ENCODE peak calls at places on chromosomes 2 and 18, in four cellular contexts. C is IMR-90, W is mesendoderm, H is H1. Z is an unnamed sample.

GRCh38 chr2:239870863-239871262 is 154.3 kb downstream of the NDUFA10 start:
- DNase-seq in C (no peak), W (no peak), H (no peak), Z (no peak)

GRCh38 chr2:176140130-176140519 is 10.6 kb downstream of the HOXD8 start:
- DNase-seq in C (no peak), W (no peak), H (no peak), Z (no peak)

GRCh38 chr18:79540161-79540913 is 139.3 kb upstream of the CTDP1 start:
- DNase-seq in C (no peak), W (no peak), H (no peak), Z (peak; percentile 12)

GRCh38 chr18:75127143-75128021 is 81.6 kb downstream of the PTGR3 start:
- DNase-seq in C (no peak), W (no peak), H (no peak), Z (no peak)

GRCh38 chr2:96097951-96098823 is 18.2 kb downstream of the ADRA2B start:
- DNase-seq in C (no peak), W (no peak), H (no peak), Z (peak; percentile 22)

GRCh38 chr18:56168049-56168781 is 470.2 kb downstream of the TXNL1 start:
- DNase-seq in C (peak; percentile 91), W (peak; percentile 90), H (peak; percentile 31), Z (no peak)

GRCh38 chr2:134407154-134407890 is 153.4 kb downstream of the MGAT5 start:
- DNase-seq in C (no peak), W (no peak), H (no peak), Z (no peak)

GRCh38 chr2:175030380-175031271 is 25.4 kb upstream of the CHN1 start:
- DNase-seq in C (peak; percentile 58), W (peak; percentile 74), H (peak; percentile 13), Z (peak; percentile 70)

GRCh38 chr2:144703852-144704324 is 184.0 kb upstream of the ZEB2 start:
- DNase-seq in C (peak; percentile 61), W (peak; percentile 30), H (no peak), Z (no peak)

GRCh38 chr18:711693-712400 is 583 bp downstream of the ENOSF1 start:
- DNase-seq in C (peak; percentile 88), W (peak; percentile 74), H (no peak), Z (no peak)

GRCh38 chr2:15945909-15946705 is 5.8 kb downstream of the MYCN start:
- DNase-seq in C (no peak), W (no peak), H (no peak), Z (no peak)

GRCh38 chr18:8711736-8712135 is 6.4 kb downstream of the MTCL1 start:
- DNase-seq in C (no peak), W (no peak), H (no peak), Z (no peak)

GRCh38 chr2:26605195-26605968 is 35.8 kb downstream of the CIB4 start:
- DNase-seq in C (peak; percentile 48), W (peak; percentile 89), H (peak; percentile 36), Z (peak; percentile 79)

GRCh38 chr2:121798617-121799016 is 43.2 kb downstream of the TSN start:
- DNase-seq in C (no peak), W (no peak), H (no peak), Z (no peak)

GRCh38 chr18:66873899-66874298 is 270.0 kb upstream of the CDH19 start:
- DNase-seq in C (no peak), W (no peak), H (no peak), Z (no peak)

GRCh38 chr2:240832816-240833497 is 12.9 kb upstream of the KIF1A start:
- DNase-seq in C (no peak), W (no peak), H (no peak), Z (no peak)

GRCh38 chr18:51151568-51152511 is 45.6 kb downstream of the MEX3C start:
- DNase-seq in C (no peak), W (peak; percentile 22), H (no peak), Z (peak; percentile 23)

GRCh38 chr2:216683846-216684245 is 11.5 kb downstream of the IGFBP5 start:
- DNase-seq in C (peak; percentile 94), W (no peak), H (no peak), Z (no peak)

GRCh38 chr18:66495844-66496243 is 108.0 kb downstream of the CDH19 start:
- DNase-seq in C (no peak), W (peak; percentile 82), H (peak; percentile 53), Z (peak; percentile 69)

GRCh38 chr2:220224711-220225519 is 597.5 kb downstream of the SLC4A3 start:
- DNase-seq in C (peak; percentile 89), W (no peak), H (no peak), Z (no peak)

GRCh38 chr2:85810376-85811172 is 56.8 kb downstream of the ATOH8 start:
- DNase-seq in C (no peak), W (peak; percentile 68), H (no peak), Z (no peak)
- H3K18ac ChIP-seq in C (peak overlapping the region; percentile 13), W (peak overlapping the region; percentile 3), H (no peak overlapping the region), Z (no peak overlapping the region)

GRCh38 chr2:172102858-172103359 is at the start of gene DLX2:
- DNase-seq in C (peak; percentile 86), W (peak; percentile 96), H (peak; percentile 86), Z (peak; percentile 98)
- H3K4ac ChIP-seq in C (no peak within 1 kb of the TSS), W (no peak within 1 kb of the TSS), H (no peak within 1 kb of the TSS), Z (no peak within 1 kb of the TSS)

GRCh38 chr2:10658914-10659257 is 30.9 kb downstream of the NOL10 start:
- DNase-seq in C (peak; percentile 8), W (no peak), H (no peak), Z (no peak)
- H3K56ac ChIP-seq in C (no peak overlapping the region), W (no peak overlapping the region), H (no peak overlapping the region), Z (no peak overlapping the region)

GRCh38 chr2:231680284-231680991 is 27.9 kb upstream of the PTMA start:
- DNase-seq in C (no peak), W (peak; percentile 94), H (peak; percentile 64), Z (peak; percentile 93)
- H3K18ac ChIP-seq in C (no peak overlapping the region), W (peak overlapping the region; percentile 91), H (peak overlapping the region; percentile 89), Z (peak overlapping the region; percentile 98)

GRCh38 chr2:7771781-7772180 is 854.6 kb downstream of the RNF144A start:
- DNase-seq in C (no peak), W (no peak), H (no peak), Z (no peak)

GRCh38 chr2:7767902-7768301 is 850.7 kb downstream of the RNF144A start:
- DNase-seq in C (no peak), W (no peak), H (no peak), Z (no peak)

GRCh38 chr2:7766978-7767565 is 849.9 kb downstream of the RNF144A start:
- DNase-seq in C (no peak), W (no peak), H (no peak), Z (no peak)

GRCh38 chr2:7765236-7765635 is 848.0 kb downstream of the RNF144A start:
- DNase-seq in C (no peak), W (no peak), H (no peak), Z (no peak)

DNA sequence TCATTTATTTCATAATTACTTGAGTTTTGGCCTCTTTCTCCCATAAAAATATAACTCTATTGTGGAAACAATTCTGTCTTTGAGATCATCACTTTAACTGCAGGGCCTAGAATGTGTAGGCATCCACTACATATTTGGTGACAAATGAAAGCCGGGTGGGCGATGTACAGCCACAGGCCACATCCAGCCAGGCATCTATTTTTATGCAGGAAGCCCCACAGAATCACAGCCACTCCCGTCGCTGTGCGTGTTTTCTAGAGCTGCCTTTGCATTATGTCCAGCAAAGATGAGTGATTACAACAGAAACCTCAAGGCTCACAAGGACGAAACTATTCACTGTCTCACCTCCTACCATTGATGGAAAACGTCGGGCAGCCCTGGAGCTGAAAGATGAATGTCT is 849.1 kb downstream of the RNF144A start:
- DNase-seq in C (no peak), W (no peak), H (no peak), Z (no peak)
- H3K4ac ChIP-seq in C (no peak overlapping the region), W (no peak overlapping the region), H (no peak overlapping the region), Z (no peak overlapping the region)

GRCh38 chr18:46169464-46169941 is 65.3 kb downstream of the HAUS1 start:
- DNase-seq in C (peak; percentile 83), W (peak; percentile 48), H (no peak), Z (no peak)

GRCh38 chr18:46173393-46174316 is 69.5 kb downstream of the HAUS1 start:
- DNase-seq in C (peak; percentile 89), W (peak; percentile 98), H (peak; percentile 92), Z (peak; percentile 96)

GRCh38 chr18:46171331-46171730 is 67.1 kb downstream of the HAUS1 start:
- DNase-seq in C (no peak), W (no peak), H (no peak), Z (no peak)

GRCh38 chr18:46179306-46179705 is 75.1 kb downstream of the HAUS1 start:
- DNase-seq in C (no peak), W (no peak), H (no peak), Z (no peak)

GRCh38 chr18:46174317-46175039 is 70.3 kb downstream of the HAUS1 start:
- DNase-seq in C (peak; percentile 30), W (peak; percentile 71), H (no peak), Z (peak; percentile 43)
- H3K56ac ChIP-seq in C (peak overlapping the region; percentile 33), W (peak overlapping the region; percentile 97), H (no peak overlapping the region), Z (no peak overlapping the region)

GRCh38 chr2:44936715-44937687 is 4.5 kb upstream of the SIX3 start:
- DNase-seq in C (no peak), W (peak; percentile 55), H (no peak), Z (peak; percentile 73)
- H3K18ac ChIP-seq in C (no peak overlapping the region), W (no peak overlapping the region), H (peak overlapping the region; percentile 72), Z (no peak overlapping the region)